ENCODE peak calls at places on chromosomes 6 and 20, in eight cellular contexts. One of them, this sample, is unnamed.
A peak's percentile ranks its signal among the peaks of the same experiment; 100 is the strongest.

GRCh38 chr20:39155996-39156395 is 193.9 kb downstream of the DHX35 start:
- DNase-seq in HT1080: no peak
- DNase-seq in activated T-cell treated with anti-CD3 and anti-CD28 coated beads for 4 hours: no peak
- DNase-seq in AG04450: no peak
- DNase-seq in breast epithelium: no peak
- DNase-seq in astrocyte of the spinal cord: no peak
- DNase-seq in hypothalamus: no peak
- DNase-seq in activated naive CD8-positive, alpha-beta T cell treated with anti-CD3 and anti-CD28 coated beads, Interleukin-2, amount 50 U/mL, for 24 hours: no peak
- DNase-seq in this sample: no peak

GRCh38 chr6:30555428-30556005 is 772 bp downstream of the GNL1 start:
- DNase-seq in HT1080: peak; percentile 39
- DNase-seq in activated T-cell treated with anti-CD3 and anti-CD28 coated beads for 4 hours: no peak
- DNase-seq in AG04450: no peak
- DNase-seq in breast epithelium: peak; percentile 56
- DNase-seq in astrocyte of the spinal cord: peak; percentile 56
- DNase-seq in hypothalamus: peak; percentile 56
- DNase-seq in activated naive CD8-positive, alpha-beta T cell treated with anti-CD3 and anti-CD28 coated beads, Interleukin-2, amount 50 U/mL, for 24 hours: no peak
- DNase-seq in this sample: peak; percentile 65

GRCh38 chr6:137233561-137234504 is 14.6 kb upstream of the IFNGR1 start:
- DNase-seq in HT1080: peak; percentile 84
- DNase-seq in activated T-cell treated with anti-CD3 and anti-CD28 coated beads for 4 hours: no peak
- DNase-seq in AG04450: peak; percentile 68
- DNase-seq in breast epithelium: no peak
- DNase-seq in astrocyte of the spinal cord: peak; percentile 80
- DNase-seq in hypothalamus: no peak
- DNase-seq in activated naive CD8-positive, alpha-beta T cell treated with anti-CD3 and anti-CD28 coated beads, Interleukin-2, amount 50 U/mL, for 24 hours: no peak
- DNase-seq in this sample: no peak

GRCh38 chr6:5205035-5205469 is 55.7 kb downstream of the LYRM4 start:
- DNase-seq in HT1080: no peak
- DNase-seq in activated T-cell treated with anti-CD3 and anti-CD28 coated beads for 4 hours: no peak
- DNase-seq in AG04450: no peak
- DNase-seq in breast epithelium: no peak
- DNase-seq in astrocyte of the spinal cord: no peak
- DNase-seq in hypothalamus: no peak
- DNase-seq in activated naive CD8-positive, alpha-beta T cell treated with anti-CD3 and anti-CD28 coated beads, Interleukin-2, amount 50 U/mL, for 24 hours: no peak
- DNase-seq in this sample: no peak

GRCh38 chr6:44446626-44447297 is 59.3 kb downstream of the CDC5L start:
- DNase-seq in HT1080: peak; percentile 69
- DNase-seq in activated T-cell treated with anti-CD3 and anti-CD28 coated beads for 4 hours: no peak
- DNase-seq in AG04450: peak; percentile 34
- DNase-seq in breast epithelium: no peak
- DNase-seq in astrocyte of the spinal cord: peak; percentile 80
- DNase-seq in hypothalamus: no peak
- DNase-seq in activated naive CD8-positive, alpha-beta T cell treated with anti-CD3 and anti-CD28 coated beads, Interleukin-2, amount 50 U/mL, for 24 hours: no peak
- DNase-seq in this sample: no peak

GRCh38 chr20:24565952-24566351 is 96.5 kb downstream of the SYNDIG1 start:
- DNase-seq in HT1080: no peak
- DNase-seq in activated T-cell treated with anti-CD3 and anti-CD28 coated beads for 4 hours: no peak
- DNase-seq in AG04450: no peak
- DNase-seq in breast epithelium: no peak
- DNase-seq in astrocyte of the spinal cord: no peak
- DNase-seq in hypothalamus: no peak
- DNase-seq in activated naive CD8-positive, alpha-beta T cell treated with anti-CD3 and anti-CD28 coated beads, Interleukin-2, amount 50 U/mL, for 24 hours: no peak
- DNase-seq in this sample: no peak

GRCh38 chr6:19788684-19789083 is 48.5 kb upstream of the ID4 start:
- DNase-seq in HT1080: no peak
- DNase-seq in activated T-cell treated with anti-CD3 and anti-CD28 coated beads for 4 hours: no peak
- DNase-seq in AG04450: no peak
- DNase-seq in breast epithelium: no peak
- DNase-seq in astrocyte of the spinal cord: no peak
- DNase-seq in hypothalamus: no peak
- DNase-seq in activated naive CD8-positive, alpha-beta T cell treated with anti-CD3 and anti-CD28 coated beads, Interleukin-2, amount 50 U/mL, for 24 hours: no peak
- DNase-seq in this sample: no peak

GRCh38 chr20:53738039-53738944 is 144.7 kb upstream of the ZNF217 start:
- DNase-seq in HT1080: no peak
- DNase-seq in activated T-cell treated with anti-CD3 and anti-CD28 coated beads for 4 hours: no peak
- DNase-seq in AG04450: peak; percentile 36
- DNase-seq in breast epithelium: peak; percentile 84
- DNase-seq in astrocyte of the spinal cord: peak; percentile 80
- DNase-seq in hypothalamus: peak; percentile 16
- DNase-seq in activated naive CD8-positive, alpha-beta T cell treated with anti-CD3 and anti-CD28 coated beads, Interleukin-2, amount 50 U/mL, for 24 hours: no peak
- DNase-seq in this sample: peak; percentile 80

GRCh38 chr6:41199427-41200246 is 1.3 kb downstream of the TREML2 start:
- DNase-seq in HT1080: no peak
- DNase-seq in activated T-cell treated with anti-CD3 and anti-CD28 coated beads for 4 hours: no peak
- DNase-seq in AG04450: no peak
- DNase-seq in breast epithelium: no peak
- DNase-seq in astrocyte of the spinal cord: no peak
- DNase-seq in hypothalamus: no peak
- DNase-seq in activated naive CD8-positive, alpha-beta T cell treated with anti-CD3 and anti-CD28 coated beads, Interleukin-2, amount 50 U/mL, for 24 hours: no peak
- DNase-seq in this sample: no peak

GRCh38 chr6:113383701-113384100 is 473.4 kb upstream of the MARCKS start:
- DNase-seq in HT1080: no peak
- DNase-seq in activated T-cell treated with anti-CD3 and anti-CD28 coated beads for 4 hours: no peak
- DNase-seq in AG04450: no peak
- DNase-seq in breast epithelium: no peak
- DNase-seq in astrocyte of the spinal cord: no peak
- DNase-seq in hypothalamus: no peak
- DNase-seq in activated naive CD8-positive, alpha-beta T cell treated with anti-CD3 and anti-CD28 coated beads, Interleukin-2, amount 50 U/mL, for 24 hours: no peak
- DNase-seq in this sample: no peak

GRCh38 chr6:55773620-55774019 is 101.8 kb downstream of the BMP5 start:
- DNase-seq in HT1080: no peak
- DNase-seq in activated T-cell treated with anti-CD3 and anti-CD28 coated beads for 4 hours: no peak
- DNase-seq in AG04450: no peak
- DNase-seq in breast epithelium: no peak
- DNase-seq in astrocyte of the spinal cord: no peak
- DNase-seq in hypothalamus: no peak
- DNase-seq in activated naive CD8-positive, alpha-beta T cell treated with anti-CD3 and anti-CD28 coated beads, Interleukin-2, amount 50 U/mL, for 24 hours: no peak
- DNase-seq in this sample: no peak

GRCh38 chr6:8079116-8079515 is 14.9 kb upstream of the BLOC1S5 start:
- DNase-seq in HT1080: no peak
- DNase-seq in activated T-cell treated with anti-CD3 and anti-CD28 coated beads for 4 hours: no peak
- DNase-seq in AG04450: no peak
- DNase-seq in breast epithelium: no peak
- DNase-seq in astrocyte of the spinal cord: no peak
- DNase-seq in hypothalamus: no peak
- DNase-seq in activated naive CD8-positive, alpha-beta T cell treated with anti-CD3 and anti-CD28 coated beads, Interleukin-2, amount 50 U/mL, for 24 hours: no peak
- DNase-seq in this sample: no peak

GRCh38 chr6:160510199-160510598 is 153.9 kb downstream of the LPA start:
- DNase-seq in HT1080: peak; percentile 55
- DNase-seq in activated T-cell treated with anti-CD3 and anti-CD28 coated beads for 4 hours: no peak
- DNase-seq in AG04450: peak; percentile 29
- DNase-seq in breast epithelium: no peak
- DNase-seq in astrocyte of the spinal cord: peak; percentile 25
- DNase-seq in hypothalamus: no peak
- DNase-seq in activated naive CD8-positive, alpha-beta T cell treated with anti-CD3 and anti-CD28 coated beads, Interleukin-2, amount 50 U/mL, for 24 hours: no peak
- DNase-seq in this sample: no peak

GRCh38 chr20:51641866-51642265 is 99.3 kb upstream of the NFATC2 start:
- DNase-seq in HT1080: no peak
- DNase-seq in activated T-cell treated with anti-CD3 and anti-CD28 coated beads for 4 hours: no peak
- DNase-seq in AG04450: no peak
- DNase-seq in breast epithelium: no peak
- DNase-seq in astrocyte of the spinal cord: no peak
- DNase-seq in hypothalamus: no peak
- DNase-seq in activated naive CD8-positive, alpha-beta T cell treated with anti-CD3 and anti-CD28 coated beads, Interleukin-2, amount 50 U/mL, for 24 hours: no peak
- DNase-seq in this sample: no peak

GRCh38 chr6:138580801-138581200 is 81.5 kb upstream of the NHSL1 start:
- DNase-seq in HT1080: no peak
- DNase-seq in activated T-cell treated with anti-CD3 and anti-CD28 coated beads for 4 hours: no peak
- DNase-seq in AG04450: no peak
- DNase-seq in breast epithelium: no peak
- DNase-seq in astrocyte of the spinal cord: no peak
- DNase-seq in hypothalamus: no peak
- DNase-seq in activated naive CD8-positive, alpha-beta T cell treated with anti-CD3 and anti-CD28 coated beads, Interleukin-2, amount 50 U/mL, for 24 hours: no peak
- DNase-seq in this sample: no peak

GRCh38 chr6:31285496-31285895 is 13.6 kb upstream of the HLA-C start:
- DNase-seq in HT1080: no peak
- DNase-seq in activated T-cell treated with anti-CD3 and anti-CD28 coated beads for 4 hours: no peak
- DNase-seq in AG04450: no peak
- DNase-seq in breast epithelium: no peak
- DNase-seq in astrocyte of the spinal cord: no peak
- DNase-seq in hypothalamus: no peak
- DNase-seq in activated naive CD8-positive, alpha-beta T cell treated with anti-CD3 and anti-CD28 coated beads, Interleukin-2, amount 50 U/mL, for 24 hours: no peak
- DNase-seq in this sample: no peak

GRCh38 chr20:38935285-38935684 is 9.1 kb downstream of the FAM83D start:
- DNase-seq in HT1080: peak; percentile 39
- DNase-seq in activated T-cell treated with anti-CD3 and anti-CD28 coated beads for 4 hours: no peak
- DNase-seq in AG04450: no peak
- DNase-seq in breast epithelium: no peak
- DNase-seq in astrocyte of the spinal cord: peak; percentile 4
- DNase-seq in hypothalamus: no peak
- DNase-seq in activated naive CD8-positive, alpha-beta T cell treated with anti-CD3 and anti-CD28 coated beads, Interleukin-2, amount 50 U/mL, for 24 hours: no peak
- DNase-seq in this sample: no peak

GRCh38 chr6:134347916-134348805 is 30.2 kb upstream of the SGK1 start:
- DNase-seq in HT1080: peak; percentile 92
- DNase-seq in activated T-cell treated with anti-CD3 and anti-CD28 coated beads for 4 hours: no peak
- DNase-seq in AG04450: peak; percentile 65
- DNase-seq in breast epithelium: no peak
- DNase-seq in astrocyte of the spinal cord: peak; percentile 99
- DNase-seq in hypothalamus: no peak
- DNase-seq in activated naive CD8-positive, alpha-beta T cell treated with anti-CD3 and anti-CD28 coated beads, Interleukin-2, amount 50 U/mL, for 24 hours: no peak
- DNase-seq in this sample: peak; percentile 80

GRCh38 chr6:108650781-108651180 is 90.1 kb downstream of the FOXO3 start:
- DNase-seq in HT1080: peak; percentile 15
- DNase-seq in activated T-cell treated with anti-CD3 and anti-CD28 coated beads for 4 hours: no peak
- DNase-seq in AG04450: no peak
- DNase-seq in breast epithelium: no peak
- DNase-seq in astrocyte of the spinal cord: peak; percentile 56
- DNase-seq in hypothalamus: no peak
- DNase-seq in activated naive CD8-positive, alpha-beta T cell treated with anti-CD3 and anti-CD28 coated beads, Interleukin-2, amount 50 U/mL, for 24 hours: no peak
- DNase-seq in this sample: no peak

GRCh38 chr20:57814529-57814928 is 104.7 kb upstream of the PMEPA1 start:
- DNase-seq in HT1080: peak; percentile 38
- DNase-seq in activated T-cell treated with anti-CD3 and anti-CD28 coated beads for 4 hours: no peak
- DNase-seq in AG04450: no peak
- DNase-seq in breast epithelium: no peak
- DNase-seq in astrocyte of the spinal cord: no peak
- DNase-seq in hypothalamus: no peak
- DNase-seq in activated naive CD8-positive, alpha-beta T cell treated with anti-CD3 and anti-CD28 coated beads, Interleukin-2, amount 50 U/mL, for 24 hours: no peak
- DNase-seq in this sample: no peak

GRCh38 chr20:37230200-37230599 is 31.4 kb downstream of the GHRH start:
- DNase-seq in HT1080: no peak
- DNase-seq in activated T-cell treated with anti-CD3 and anti-CD28 coated beads for 4 hours: no peak
- DNase-seq in AG04450: no peak
- DNase-seq in breast epithelium: no peak
- DNase-seq in astrocyte of the spinal cord: no peak
- DNase-seq in hypothalamus: no peak
- DNase-seq in activated naive CD8-positive, alpha-beta T cell treated with anti-CD3 and anti-CD28 coated beads, Interleukin-2, amount 50 U/mL, for 24 hours: no peak
- DNase-seq in this sample: peak; percentile 36

GRCh38 chr20:60050193-60050960 is 92.2 kb downstream of the CDH26 start:
- DNase-seq in HT1080: no peak
- DNase-seq in activated T-cell treated with anti-CD3 and anti-CD28 coated beads for 4 hours: no peak
- DNase-seq in AG04450: no peak
- DNase-seq in breast epithelium: no peak
- DNase-seq in astrocyte of the spinal cord: no peak
- DNase-seq in hypothalamus: no peak
- DNase-seq in activated naive CD8-positive, alpha-beta T cell treated with anti-CD3 and anti-CD28 coated beads, Interleukin-2, amount 50 U/mL, for 24 hours: no peak
- DNase-seq in this sample: peak; percentile 30

GRCh38 chr20:46963758-46964181 is 69.1 kb downstream of the EYA2 start:
- DNase-seq in HT1080: no peak
- DNase-seq in activated T-cell treated with anti-CD3 and anti-CD28 coated beads for 4 hours: no peak
- DNase-seq in AG04450: no peak
- DNase-seq in breast epithelium: no peak
- DNase-seq in astrocyte of the spinal cord: no peak
- DNase-seq in hypothalamus: no peak
- DNase-seq in activated naive CD8-positive, alpha-beta T cell treated with anti-CD3 and anti-CD28 coated beads, Interleukin-2, amount 50 U/mL, for 24 hours: no peak
- DNase-seq in this sample: no peak

GRCh38 chr20:49890651-49891361 is 24.5 kb downstream of the SPATA2 start:
- DNase-seq in HT1080: no peak
- DNase-seq in activated T-cell treated with anti-CD3 and anti-CD28 coated beads for 4 hours: no peak
- DNase-seq in AG04450: no peak
- DNase-seq in breast epithelium: peak; percentile 51
- DNase-seq in astrocyte of the spinal cord: peak; percentile 27
- DNase-seq in hypothalamus: no peak
- DNase-seq in activated naive CD8-positive, alpha-beta T cell treated with anti-CD3 and anti-CD28 coated beads, Interleukin-2, amount 50 U/mL, for 24 hours: no peak
- DNase-seq in this sample: no peak